ENCODE peak calls at places on chromosome 6, in five cellular contexts. One of them, this sample, is unnamed.

GRCh38 chr6:115271434-115271833 is 789.3 kb downstream of the FRK start:
- DNase-seq in left ventricle myocardium superior: no peak
- DNase-seq in activated gamma-delta T cell treated with anti-CD3 and anti-CD28 coated beads, Interleukin-2, amount 50 U/mL, for 16 hours: no peak
- DNase-seq in AG08396: no peak
- DNase-seq in lung: no peak
- DNase-seq in this sample: no peak

GRCh38 chr6:90269334-90269733 is 27.3 kb downstream of the BACH2 start:
- DNase-seq in left ventricle myocardium superior: no peak
- DNase-seq in lung: no peak
- DNase-seq in activated gamma-delta T cell treated with anti-CD3 and anti-CD28 coated beads, Interleukin-2, amount 50 U/mL, for 16 hours: no peak
- DNase-seq in AG08396: no peak
- DNase-seq in this sample: no peak

GRCh38 chr6:13813621-13814175 is 659 bp downstream of the MCUR1 start:
- DNase-seq in activated gamma-delta T cell treated with anti-CD3 and anti-CD28 coated beads, Interleukin-2, amount 50 U/mL, for 16 hours: no peak
- DNase-seq in AG08396: peak
- DNase-seq in left ventricle myocardium superior: peak
- DNase-seq in lung: peak
- DNase-seq in this sample: peak

GRCh38 chr6:125547320-125547843 is 202.1 kb upstream of the HEY2 start:
- DNase-seq in lung: no peak
- DNase-seq in AG08396: no peak
- DNase-seq in left ventricle myocardium superior: no peak
- DNase-seq in activated gamma-delta T cell treated with anti-CD3 and anti-CD28 coated beads, Interleukin-2, amount 50 U/mL, for 16 hours: no peak
- DNase-seq in this sample: no peak

GRCh38 chr6:71012871-71013456 is 56.1 kb upstream of the B3GAT2 start:
- DNase-seq in activated gamma-delta T cell treated with anti-CD3 and anti-CD28 coated beads, Interleukin-2, amount 50 U/mL, for 16 hours: no peak
- DNase-seq in AG08396: peak
- DNase-seq in lung: no peak
- DNase-seq in left ventricle myocardium superior: no peak
- DNase-seq in this sample: no peak

GRCh38 chr6:127328043-127328442 is 15.4 kb downstream of the ECHDC1 start:
- DNase-seq in activated gamma-delta T cell treated with anti-CD3 and anti-CD28 coated beads, Interleukin-2, amount 50 U/mL, for 16 hours: no peak
- DNase-seq in lung: no peak
- DNase-seq in AG08396: no peak
- DNase-seq in left ventricle myocardium superior: no peak
- DNase-seq in this sample: no peak

GRCh38 chr6:40356242-40356910 is 230.8 kb downstream of the LRFN2 start:
- DNase-seq in AG08396: no peak
- DNase-seq in lung: peak
- DNase-seq in activated gamma-delta T cell treated with anti-CD3 and anti-CD28 coated beads, Interleukin-2, amount 50 U/mL, for 16 hours: no peak
- DNase-seq in left ventricle myocardium superior: no peak
- DNase-seq in this sample: peak

GRCh38 chr6:21582651-21583050 is 10.9 kb upstream of the SOX4 start:
- DNase-seq in lung: no peak
- DNase-seq in activated gamma-delta T cell treated with anti-CD3 and anti-CD28 coated beads, Interleukin-2, amount 50 U/mL, for 16 hours: no peak
- DNase-seq in left ventricle myocardium superior: no peak
- DNase-seq in AG08396: peak
- DNase-seq in this sample: no peak

GRCh38 chr6:169028343-169028742 is 225.3 kb downstream of the THBS2 start:
- DNase-seq in activated gamma-delta T cell treated with anti-CD3 and anti-CD28 coated beads, Interleukin-2, amount 50 U/mL, for 16 hours: no peak
- DNase-seq in lung: no peak
- DNase-seq in left ventricle myocardium superior: no peak
- DNase-seq in AG08396: no peak
- DNase-seq in this sample: no peak

GRCh38 chr6:1540864-1541521 is 68.7 kb upstream of the FOXC1 start:
- DNase-seq in left ventricle myocardium superior: no peak
- DNase-seq in lung: no peak
- DNase-seq in activated gamma-delta T cell treated with anti-CD3 and anti-CD28 coated beads, Interleukin-2, amount 50 U/mL, for 16 hours: no peak
- DNase-seq in AG08396: no peak
- DNase-seq in this sample: no peak

GRCh38 chr6:102907181-102907580 is 1513.7 kb downstream of the GRIK2 start:
- DNase-seq in AG08396: no peak
- DNase-seq in left ventricle myocardium superior: no peak
- DNase-seq in activated gamma-delta T cell treated with anti-CD3 and anti-CD28 coated beads, Interleukin-2, amount 50 U/mL, for 16 hours: no peak
- DNase-seq in lung: no peak
- DNase-seq in this sample: no peak